ENCODE peak calls at places on chromosomes 5 and 9, in ten cellular contexts. F is heart right ventricle, U is stomach, V is SK-N-SH, C is left ventricle myocardium inferior, M is cardiac muscle cell, S is keratinocyte, D is osteoblast, I is sigmoid colon, W is lung. Q is an unnamed sample. For H3K36me3, the result is how much of the 10 kb centered on the place peaks cover.

GRCh38 chr5:139177809-139178581 is 20.2 kb downstream of the SIL1 start:
- DNase-seq in C (peak), M (no peak), F (peak), I (peak), W (no peak), U (peak), V (peak), S (no peak), D (no peak), Q (no peak)

GRCh38 chr5:10548418-10549122 is 15.3 kb upstream of the ANKRD33B start:
- DNase-seq in W (no peak), U (no peak), M (no peak), C (no peak), I (peak), F (no peak), S (no peak), D (no peak), V (no peak), Q (no peak)

GRCh38 chr9:133151601-133152525 is 11.9 kb downstream of the GBGT1 start:
- DNase-seq in D (peak), V (no peak), U (no peak), C (no peak), W (no peak), S (no peak), F (no peak), M (no peak), I (no peak), Q (no peak)

GRCh38 chr9:71758277-71758676 is 10.0 kb downstream of the CEMIP2 start:
- DNase-seq in F (no peak), D (no peak), W (no peak), M (no peak), C (no peak), V (no peak), S (no peak), U (no peak), I (no peak), Q (no peak)

GRCh38 chr9:83707518-83707767 is 315 bp downstream of the UBQLN1 start:
- DNase-seq in W (no peak), M (no peak), F (no peak), C (no peak), I (no peak), D (peak), V (no peak), U (peak), S (no peak), Q (peak)

GRCh38 chr5:150255659-150256415 is 33.7 kb downstream of the CAMK2A start:
- DNase-seq in U (no peak), I (no peak), C (no peak), D (peak), V (peak), F (no peak), W (no peak), S (no peak), M (peak), Q (no peak)

GRCh38 chr9:88197781-88198345 is 59.6 kb upstream of the SPATA31C2 start:
- DNase-seq in V (peak), C (no peak), S (peak), I (no peak), D (peak), M (peak), U (no peak), W (no peak), F (no peak), Q (peak)

GRCh38 chr5:109759304-109759703 is 69.6 kb downstream of the MAN2A1 start:
- DNase-seq in I (no peak), F (no peak), V (no peak), M (peak), S (no peak), D (no peak), W (no peak), U (no peak), C (no peak), Q (no peak)

GRCh38 chr5:35230043-35230611 is at the start of gene PRLR:
- DNase-seq in V (peak), I (peak), U (peak), C (peak), S (no peak), M (peak), F (peak), D (peak), W (no peak), Q (peak)

GRCh38 chr5:88203977-88204735 is 64.5 kb downstream of the TMEM161B start:
- DNase-seq in I (no peak), V (no peak), W (no peak), S (no peak), D (peak), F (no peak), M (no peak), C (no peak), U (no peak), Q (no peak)

GRCh38 chr9:117400131-117400530 is 14.7 kb downstream of the ASTN2 start:
- DNase-seq in I (no peak), F (no peak), W (no peak), S (no peak), U (peak), M (no peak), C (no peak), D (no peak), V (no peak), Q (no peak)

GRCh38 chr9:113692264-113692663 is 183.8 kb upstream of the ZNF618 start:
- DNase-seq in V (no peak), S (no peak), F (no peak), C (no peak), U (no peak), W (no peak), D (no peak), I (no peak), M (no peak), Q (no peak)

GRCh38 chr5:68547621-68548020 is 332.1 kb downstream of the PIK3R1 start:
- DNase-seq in V (no peak), M (no peak), W (no peak), F (no peak), C (no peak), S (no peak), D (no peak), I (no peak), U (no peak), Q (no peak)

GRCh38 chr9:134205636-134206316 is 41.4 kb upstream of the RNU6ATAC start:
- DNase-seq in M (peak), I (peak), V (peak), U (no peak), S (no peak), F (peak), W (no peak), C (peak), D (peak), Q (no peak)

GRCh38 chr9:136950656-136951030 is 1.4 kb upstream of the LCN12 start:
- DNase-seq in F (no peak), C (no peak), S (no peak), I (no peak), V (peak), W (no peak), U (no peak), M (no peak), D (peak), Q (no peak)

GRCh38 chr5:9440517-9440916 is 105.4 kb downstream of the SEMA5A start:
- DNase-seq in S (peak), F (no peak), V (no peak), U (no peak), M (no peak), C (no peak), W (no peak), D (peak), I (no peak), Q (peak)

GRCh38 chr9:136011376-136011702 is 50.2 kb upstream of the UBAC1 start:
- DNase-seq in F (no peak), D (peak), C (no peak), U (no peak), W (no peak), V (no peak), I (peak), M (no peak), S (no peak), Q (no peak)

GRCh38 chr9:127754099-127754760 is 19.1 kb upstream of the TOR2A start:
- DNase-seq in F (no peak), V (peak), M (no peak), I (no peak), S (no peak), C (no peak), D (peak), W (no peak), U (no peak), Q (no peak)

GRCh38 chr5:76602094-76602726 is 21.0 kb downstream of the F2RL2 start:
- DNase-seq in C (no peak), F (no peak), U (no peak), W (no peak), V (no peak), I (no peak), S (no peak), M (peak), D (no peak), Q (no peak)

GRCh38 chr5:64612349-64612961 is 77.8 kb upstream of the SHISAL2B start:
- DNase-seq in C (no peak), V (peak), S (no peak), I (no peak), F (peak), U (peak), M (peak), W (no peak), D (no peak), Q (no peak)

GRCh38 chr9:97985058-97985861 is 2.1 kb downstream of the ANP32B start:
- DNase-seq in S (no peak), I (peak), W (no peak), M (peak), F (no peak), U (peak), V (no peak), C (no peak), D (peak), Q (no peak)

GRCh38 chr9:84239341-84239740 is 101.2 kb downstream of the SLC28A3 start:
- DNase-seq in C (no peak), F (no peak), V (no peak), S (no peak), D (peak), I (no peak), U (no peak), M (peak), W (no peak), Q (no peak)

GRCh38 chr9:113999256-114000062 is 78.6 kb downstream of the AMBP start:
- DNase-seq in S (no peak), F (peak), I (no peak), C (no peak), V (no peak), U (peak), W (no peak), D (peak), M (no peak), Q (no peak)

GRCh38 chr5:152102057-152102456 is 177.4 kb upstream of the GLRA1 start:
- DNase-seq in S (no peak), M (no peak), I (no peak), U (no peak), W (no peak), D (no peak), F (no peak), C (no peak), V (no peak), Q (no peak)

GRCh38 chr5:116084231-116084630 is 594 bp upstream of the COMMD10 start:
- DNase-seq in W (no peak), S (no peak), D (peak), C (no peak), F (no peak), V (peak), U (peak), M (peak), I (no peak), Q (no peak)

GRCh38 chr9:71885467-71885866 is 25.5 kb downstream of the ABHD17B start:
- DNase-seq in U (no peak), D (no peak), C (no peak), M (no peak), S (no peak), I (no peak), W (no peak), V (no peak), F (no peak), Q (no peak)

GRCh38 chr5:86525623-86526022 is 92.1 kb upstream of the COX7C start:
- DNase-seq in V (no peak), I (no peak), C (no peak), U (no peak), W (no peak), F (no peak), D (no peak), M (no peak), S (no peak), Q (no peak)

GRCh38 chr5:142110046-142110531 is 1.5 kb downstream of the NDFIP1 start:
- DNase-seq in C (no peak), W (no peak), V (peak), S (no peak), M (peak), U (no peak), F (no peak), D (peak), I (peak), Q (no peak)

DNA sequence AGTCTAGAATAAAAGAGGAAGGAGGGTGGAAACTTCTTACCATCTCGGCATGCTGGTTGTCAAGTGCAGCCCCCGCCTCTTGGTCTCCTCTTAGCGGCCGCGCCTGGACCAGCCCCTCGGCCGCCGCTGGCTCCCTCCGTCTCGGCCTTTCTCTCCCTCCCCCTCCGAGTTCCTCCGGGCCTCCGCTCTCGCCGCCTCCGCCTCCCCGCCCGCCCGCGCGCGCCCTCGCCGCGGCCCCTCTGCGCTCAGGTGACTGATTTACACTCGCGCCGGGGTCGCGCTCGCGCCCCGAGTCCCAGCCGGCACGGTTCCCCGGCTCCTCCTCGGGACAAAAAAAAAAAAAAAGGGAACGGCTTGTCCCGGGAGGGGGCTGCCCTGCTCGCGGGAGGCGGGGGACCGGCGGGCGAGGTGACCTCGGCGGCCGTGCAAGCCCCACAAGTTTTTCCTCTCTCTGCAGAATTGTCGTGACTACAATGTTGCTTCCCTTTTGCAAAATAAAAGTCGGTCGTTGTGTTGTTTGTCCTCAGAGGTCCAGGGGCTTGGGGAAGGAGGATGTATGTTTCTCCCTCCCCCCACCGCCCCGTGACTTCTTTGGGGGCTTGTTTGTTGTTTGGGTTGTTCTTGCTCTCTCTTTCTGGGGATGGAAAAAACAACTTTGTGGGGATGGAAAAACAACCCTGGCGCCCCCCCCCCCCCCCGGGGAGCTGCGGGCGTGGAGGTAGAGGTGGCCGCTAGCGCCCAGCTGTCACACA is at the start of gene BNC2:
- DNase-seq in W (no peak), F (peak), V (peak), U (no peak), S (no peak), C (peak), D (peak), I (peak), M (peak), Q (no peak)
- TF ChIP-seq CTCF in W (no peak), F (no peak), V (peak), U (no peak), S (no peak), C (no peak), D (no peak), I (no peak), M (peak), Q (no peak)

GRCh38 chr9:130095872-130096271 is 42.2 kb downstream of the GPR107 start:
- DNase-seq in V (no peak), U (no peak), W (no peak), F (no peak), S (no peak), D (no peak), M (no peak), C (no peak), I (peak), Q (no peak)
- H3K36me3 ChIP-seq in V (under half), U (half or more), W (under half), F (half or more), S (under half), D (half or more), M (under half), C (half or more), I (under half), Q (under half)

GRCh38 chr5:94157704-94158608 is 416.6 kb upstream of the POU5F2 start:
- DNase-seq in M (no peak), D (no peak), I (no peak), W (no peak), C (no peak), F (no peak), S (no peak), U (no peak), V (no peak), Q (no peak)

GRCh38 chr5:94154672-94155071 is 413.3 kb upstream of the POU5F2 start:
- DNase-seq in F (no peak), I (no peak), D (no peak), S (no peak), V (no peak), C (no peak), W (no peak), M (no peak), U (no peak), Q (no peak)

GRCh38 chr5:94153736-94154450 is 412.5 kb upstream of the POU5F2 start:
- DNase-seq in D (no peak), C (no peak), M (peak), F (no peak), I (no peak), S (no peak), W (no peak), U (no peak), V (no peak), Q (no peak)

DNA sequence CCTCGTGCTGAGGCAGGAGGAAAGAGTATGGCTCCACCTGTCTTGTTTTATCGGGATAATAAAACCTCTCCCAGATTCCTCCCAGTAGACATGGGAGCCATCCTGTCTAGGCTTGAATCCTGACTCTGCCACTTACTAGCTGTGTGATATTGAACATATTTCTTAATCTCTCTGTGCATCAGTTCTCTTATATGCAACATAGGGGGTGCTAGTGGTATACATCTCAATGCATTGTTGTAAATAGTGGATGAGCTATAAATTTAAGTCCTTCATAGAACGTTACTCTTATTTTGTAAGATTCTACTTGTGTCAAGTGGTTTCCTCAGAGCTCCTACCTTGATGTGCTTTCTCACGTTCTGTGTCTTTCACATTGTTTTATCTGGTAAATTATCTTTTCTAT is 417.7 kb upstream of the POU5F2 start:
- DNase-seq in S (no peak), D (no peak), I (no peak), M (no peak), V (no peak), U (no peak), W (no peak), F (no peak), C (no peak), Q (no peak)
- TF ChIP-seq CTCF in S (no peak), D (no peak), I (no peak), M (no peak), V (peak), U (no peak), W (no peak), F (no peak), C (no peak), Q (no peak)

GRCh38 chr5:14738050-14738449 is 73.5 kb downstream of the OTULIN start:
- DNase-seq in D (no peak), S (no peak), V (no peak), W (no peak), M (no peak), I (no peak), U (no peak), F (no peak), C (no peak), Q (no peak)

GRCh38 chr5:14739538-14739937 is 75.0 kb downstream of the OTULIN start:
- DNase-seq in D (peak), M (peak), W (no peak), F (no peak), C (no peak), S (peak), V (no peak), I (no peak), U (no peak), Q (no peak)

GRCh38 chr5:14735944-14736343 is 71.4 kb downstream of the OTULIN start:
- DNase-seq in W (no peak), C (peak), S (no peak), V (no peak), M (no peak), F (peak), D (no peak), I (no peak), U (no peak), Q (no peak)

GRCh38 chr5:14739961-14740360 is 75.4 kb downstream of the OTULIN start:
- DNase-seq in W (no peak), M (no peak), S (no peak), D (peak), F (no peak), C (no peak), U (no peak), V (no peak), I (no peak), Q (no peak)

DNA sequence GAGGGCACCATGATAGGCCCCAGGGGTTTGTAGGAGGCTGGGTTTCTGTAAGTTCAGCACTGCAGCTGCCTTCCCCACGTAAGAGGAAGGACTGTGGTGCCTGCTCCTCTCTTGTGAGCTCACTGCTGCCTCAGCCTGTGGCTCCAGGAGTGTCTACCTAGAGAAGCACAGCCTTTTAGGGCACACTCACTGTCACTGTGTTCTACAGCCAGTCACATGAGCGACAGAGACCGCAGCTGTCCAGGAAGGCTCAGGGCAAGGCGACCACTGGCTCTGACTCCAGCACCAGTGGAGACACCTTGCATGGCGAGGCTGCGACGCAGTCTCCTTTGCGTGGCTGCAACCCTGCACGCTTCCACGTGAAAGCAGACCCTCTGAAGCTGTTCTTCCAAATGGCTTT is 72.8 kb downstream of the OTULIN start:
- DNase-seq in F (no peak), C (no peak), U (no peak), M (no peak), I (no peak), S (no peak), V (no peak), W (no peak), D (no peak), Q (no peak)
- H3K36me3 ChIP-seq in F (half or more), C (under half), U (under half), M (under half), I (under half), S (under half), V (under half), W (under half), D (half or more), Q (under half)

GRCh38 chr5:96752341-96753016 is 55.3 kb downstream of the ERAP1 start:
- DNase-seq in S (peak), U (no peak), D (no peak), F (peak), M (peak), V (peak), W (no peak), I (no peak), C (no peak), Q (peak)
- TF ChIP-seq CTCF in S (peak), U (peak), D (peak), F (peak), M (peak), V (peak), W (peak), I (peak), C (peak), Q (peak)